ENCODE peak calls at places on chromosomes 16 and 17, in nine cellular contexts. One of them, this sample, is unnamed.
A peak's percentile ranks its signal among the peaks of the same experiment; 100 is the strongest.

GRCh38 chr17:17940451-17940911 is 31.7 kb downstream of the TOM1L2 start:
- DNase-seq in heart right ventricle: no peak
- DNase-seq in HTR-8/SVneo: peak; percentile 81
- DNase-seq in stimulated activated CD4-positive, alpha-beta T cell treated with anti-CD3 and anti-CD28 coated beads, Interleukin-4, amount 100 ng/mL, for 4 hours: no peak
- DNase-seq in activated CD8-positive, alpha-beta T cell treated with anti-CD3 and anti-CD28 coated beads, Interleukin-2, amount 10 ng/mL, durations not matched to agents 7 days and 5 days: no peak
- DNase-seq in AG08395: peak; percentile 47
- DNase-seq in NCI-H2081: no peak
- DNase-seq in NCI-H1930: no peak
- DNase-seq in activated T-helper 1 cell treated with Interleukin-2 at 50 U/mL for 16 hours: no peak
- DNase-seq in this sample: no peak

GRCh38 chr17:79843917-79844815 is 4.9 kb upstream of the CBX4 start:
- DNase-seq in heart right ventricle: peak; percentile 78
- DNase-seq in HTR-8/SVneo: peak; percentile 57
- DNase-seq in stimulated activated CD4-positive, alpha-beta T cell treated with anti-CD3 and anti-CD28 coated beads, Interleukin-4, amount 100 ng/mL, for 4 hours: no peak
- DNase-seq in activated CD8-positive, alpha-beta T cell treated with anti-CD3 and anti-CD28 coated beads, Interleukin-2, amount 10 ng/mL, durations not matched to agents 7 days and 5 days: no peak
- DNase-seq in AG08395: peak; percentile 72
- DNase-seq in NCI-H2081: no peak
- DNase-seq in NCI-H1930: no peak
- DNase-seq in activated T-helper 1 cell treated with Interleukin-2 at 50 U/mL for 16 hours: no peak
- DNase-seq in this sample: no peak

GRCh38 chr16:66344533-66345145 is 21.9 kb upstream of the CDH5 start:
- DNase-seq in heart right ventricle: no peak
- DNase-seq in HTR-8/SVneo: peak; percentile 41
- DNase-seq in stimulated activated CD4-positive, alpha-beta T cell treated with anti-CD3 and anti-CD28 coated beads, Interleukin-4, amount 100 ng/mL, for 4 hours: no peak
- DNase-seq in activated CD8-positive, alpha-beta T cell treated with anti-CD3 and anti-CD28 coated beads, Interleukin-2, amount 10 ng/mL, durations not matched to agents 7 days and 5 days: peak; percentile 64
- DNase-seq in AG08395: peak; percentile 64
- DNase-seq in NCI-H2081: no peak
- DNase-seq in NCI-H1930: no peak
- DNase-seq in activated T-helper 1 cell treated with Interleukin-2 at 50 U/mL for 16 hours: no peak
- DNase-seq in this sample: no peak

GRCh38 chr16:84943620-84944019 is 67.7 kb downstream of the ZDHHC7 start:
- DNase-seq in heart right ventricle: no peak
- DNase-seq in HTR-8/SVneo: no peak
- DNase-seq in stimulated activated CD4-positive, alpha-beta T cell treated with anti-CD3 and anti-CD28 coated beads, Interleukin-4, amount 100 ng/mL, for 4 hours: no peak
- DNase-seq in activated CD8-positive, alpha-beta T cell treated with anti-CD3 and anti-CD28 coated beads, Interleukin-2, amount 10 ng/mL, durations not matched to agents 7 days and 5 days: no peak
- DNase-seq in AG08395: no peak
- DNase-seq in NCI-H2081: no peak
- DNase-seq in NCI-H1930: no peak
- DNase-seq in activated T-helper 1 cell treated with Interleukin-2 at 50 U/mL for 16 hours: no peak
- DNase-seq in this sample: no peak

GRCh38 chr17:68450391-68450790 is 6.9 kb downstream of the WIPI1 start:
- DNase-seq in heart right ventricle: no peak
- DNase-seq in HTR-8/SVneo: no peak
- DNase-seq in stimulated activated CD4-positive, alpha-beta T cell treated with anti-CD3 and anti-CD28 coated beads, Interleukin-4, amount 100 ng/mL, for 4 hours: no peak
- DNase-seq in activated CD8-positive, alpha-beta T cell treated with anti-CD3 and anti-CD28 coated beads, Interleukin-2, amount 10 ng/mL, durations not matched to agents 7 days and 5 days: no peak
- DNase-seq in AG08395: no peak
- DNase-seq in NCI-H2081: no peak
- DNase-seq in NCI-H1930: no peak
- DNase-seq in activated T-helper 1 cell treated with Interleukin-2 at 50 U/mL for 16 hours: no peak
- DNase-seq in this sample: no peak

GRCh38 chr17:38743556-38744171 is 4.5 kb downstream of the PCGF2 start:
- DNase-seq in heart right ventricle: no peak
- DNase-seq in HTR-8/SVneo: no peak
- DNase-seq in stimulated activated CD4-positive, alpha-beta T cell treated with anti-CD3 and anti-CD28 coated beads, Interleukin-4, amount 100 ng/mL, for 4 hours: no peak
- DNase-seq in activated CD8-positive, alpha-beta T cell treated with anti-CD3 and anti-CD28 coated beads, Interleukin-2, amount 10 ng/mL, durations not matched to agents 7 days and 5 days: no peak
- DNase-seq in AG08395: no peak
- DNase-seq in NCI-H2081: peak; percentile 73
- DNase-seq in NCI-H1930: no peak
- DNase-seq in activated T-helper 1 cell treated with Interleukin-2 at 50 U/mL for 16 hours: no peak
- DNase-seq in this sample: no peak

GRCh38 chr17:62625184-62625869 is 2.1 kb upstream of the MRC2 start:
- DNase-seq in heart right ventricle: no peak
- DNase-seq in HTR-8/SVneo: no peak
- DNase-seq in stimulated activated CD4-positive, alpha-beta T cell treated with anti-CD3 and anti-CD28 coated beads, Interleukin-4, amount 100 ng/mL, for 4 hours: no peak
- DNase-seq in activated CD8-positive, alpha-beta T cell treated with anti-CD3 and anti-CD28 coated beads, Interleukin-2, amount 10 ng/mL, durations not matched to agents 7 days and 5 days: no peak
- DNase-seq in AG08395: no peak
- DNase-seq in NCI-H2081: no peak
- DNase-seq in NCI-H1930: no peak
- DNase-seq in activated T-helper 1 cell treated with Interleukin-2 at 50 U/mL for 16 hours: no peak
- DNase-seq in this sample: no peak

GRCh38 chr16:77540656-77541055 is 105.8 kb upstream of the ADAMTS18 start:
- DNase-seq in heart right ventricle: no peak
- DNase-seq in HTR-8/SVneo: no peak
- DNase-seq in stimulated activated CD4-positive, alpha-beta T cell treated with anti-CD3 and anti-CD28 coated beads, Interleukin-4, amount 100 ng/mL, for 4 hours: no peak
- DNase-seq in activated CD8-positive, alpha-beta T cell treated with anti-CD3 and anti-CD28 coated beads, Interleukin-2, amount 10 ng/mL, durations not matched to agents 7 days and 5 days: no peak
- DNase-seq in AG08395: peak; percentile 80
- DNase-seq in NCI-H2081: no peak
- DNase-seq in NCI-H1930: no peak
- DNase-seq in activated T-helper 1 cell treated with Interleukin-2 at 50 U/mL for 16 hours: no peak
- DNase-seq in this sample: no peak

GRCh38 chr17:17567631-17568030 is 23.9 kb downstream of the PEMT start:
- DNase-seq in heart right ventricle: peak; percentile 73
- DNase-seq in HTR-8/SVneo: no peak
- DNase-seq in stimulated activated CD4-positive, alpha-beta T cell treated with anti-CD3 and anti-CD28 coated beads, Interleukin-4, amount 100 ng/mL, for 4 hours: no peak
- DNase-seq in activated CD8-positive, alpha-beta T cell treated with anti-CD3 and anti-CD28 coated beads, Interleukin-2, amount 10 ng/mL, durations not matched to agents 7 days and 5 days: no peak
- DNase-seq in AG08395: no peak
- DNase-seq in NCI-H2081: no peak
- DNase-seq in NCI-H1930: no peak
- DNase-seq in activated T-helper 1 cell treated with Interleukin-2 at 50 U/mL for 16 hours: no peak
- DNase-seq in this sample: no peak

GRCh38 chr17:44502598-44503079 is 567 bp downstream of the GPATCH8 start:
- DNase-seq in heart right ventricle: no peak
- DNase-seq in HTR-8/SVneo: no peak
- DNase-seq in stimulated activated CD4-positive, alpha-beta T cell treated with anti-CD3 and anti-CD28 coated beads, Interleukin-4, amount 100 ng/mL, for 4 hours: no peak
- DNase-seq in activated CD8-positive, alpha-beta T cell treated with anti-CD3 and anti-CD28 coated beads, Interleukin-2, amount 10 ng/mL, durations not matched to agents 7 days and 5 days: no peak
- DNase-seq in AG08395: no peak
- DNase-seq in NCI-H2081: no peak
- DNase-seq in NCI-H1930: no peak
- DNase-seq in activated T-helper 1 cell treated with Interleukin-2 at 50 U/mL for 16 hours: no peak
- DNase-seq in this sample: no peak

GRCh38 chr17:49766918-49767530 is 3.1 kb upstream of the FAM117A start:
- DNase-seq in heart right ventricle: no peak
- DNase-seq in HTR-8/SVneo: no peak
- DNase-seq in stimulated activated CD4-positive, alpha-beta T cell treated with anti-CD3 and anti-CD28 coated beads, Interleukin-4, amount 100 ng/mL, for 4 hours: no peak
- DNase-seq in activated CD8-positive, alpha-beta T cell treated with anti-CD3 and anti-CD28 coated beads, Interleukin-2, amount 10 ng/mL, durations not matched to agents 7 days and 5 days: no peak
- DNase-seq in AG08395: no peak
- DNase-seq in NCI-H2081: no peak
- DNase-seq in NCI-H1930: no peak
- DNase-seq in activated T-helper 1 cell treated with Interleukin-2 at 50 U/mL for 16 hours: no peak
- DNase-seq in this sample: no peak

GRCh38 chr17:34300652-34301390 is 15.3 kb downstream of the CCL11 start:
- DNase-seq in heart right ventricle: no peak
- DNase-seq in HTR-8/SVneo: no peak
- DNase-seq in stimulated activated CD4-positive, alpha-beta T cell treated with anti-CD3 and anti-CD28 coated beads, Interleukin-4, amount 100 ng/mL, for 4 hours: no peak
- DNase-seq in activated CD8-positive, alpha-beta T cell treated with anti-CD3 and anti-CD28 coated beads, Interleukin-2, amount 10 ng/mL, durations not matched to agents 7 days and 5 days: no peak
- DNase-seq in AG08395: peak; percentile 64
- DNase-seq in NCI-H2081: no peak
- DNase-seq in NCI-H1930: no peak
- DNase-seq in activated T-helper 1 cell treated with Interleukin-2 at 50 U/mL for 16 hours: no peak
- DNase-seq in this sample: no peak

GRCh38 chr16:89174055-89174827 is 2.7 kb downstream of the CDH15 start:
- DNase-seq in heart right ventricle: no peak
- DNase-seq in HTR-8/SVneo: no peak
- DNase-seq in stimulated activated CD4-positive, alpha-beta T cell treated with anti-CD3 and anti-CD28 coated beads, Interleukin-4, amount 100 ng/mL, for 4 hours: no peak
- DNase-seq in activated CD8-positive, alpha-beta T cell treated with anti-CD3 and anti-CD28 coated beads, Interleukin-2, amount 10 ng/mL, durations not matched to agents 7 days and 5 days: no peak
- DNase-seq in AG08395: no peak
- DNase-seq in NCI-H2081: no peak
- DNase-seq in NCI-H1930: no peak
- DNase-seq in activated T-helper 1 cell treated with Interleukin-2 at 50 U/mL for 16 hours: no peak
- DNase-seq in this sample: no peak

GRCh38 chr17:42760652-42761581 is at the start of gene RAMP2:
- DNase-seq in heart right ventricle: peak; percentile 55
- DNase-seq in HTR-8/SVneo: no peak
- DNase-seq in stimulated activated CD4-positive, alpha-beta T cell treated with anti-CD3 and anti-CD28 coated beads, Interleukin-4, amount 100 ng/mL, for 4 hours: no peak
- DNase-seq in activated CD8-positive, alpha-beta T cell treated with anti-CD3 and anti-CD28 coated beads, Interleukin-2, amount 10 ng/mL, durations not matched to agents 7 days and 5 days: no peak
- DNase-seq in AG08395: no peak
- DNase-seq in NCI-H2081: no peak
- DNase-seq in NCI-H1930: no peak
- DNase-seq in activated T-helper 1 cell treated with Interleukin-2 at 50 U/mL for 16 hours: no peak
- DNase-seq in this sample: no peak

GRCh38 chr16:57276596-57276995 is 7.9 kb downstream of the PLLP start:
- DNase-seq in heart right ventricle: no peak
- DNase-seq in HTR-8/SVneo: no peak
- DNase-seq in stimulated activated CD4-positive, alpha-beta T cell treated with anti-CD3 and anti-CD28 coated beads, Interleukin-4, amount 100 ng/mL, for 4 hours: no peak
- DNase-seq in activated CD8-positive, alpha-beta T cell treated with anti-CD3 and anti-CD28 coated beads, Interleukin-2, amount 10 ng/mL, durations not matched to agents 7 days and 5 days: no peak
- DNase-seq in AG08395: no peak
- DNase-seq in NCI-H2081: no peak
- DNase-seq in NCI-H1930: no peak
- DNase-seq in activated T-helper 1 cell treated with Interleukin-2 at 50 U/mL for 16 hours: no peak
- DNase-seq in this sample: no peak

GRCh38 chr16:88804552-88805339 is 1.2 kb downstream of the CDT1 start:
- DNase-seq in heart right ventricle: no peak
- DNase-seq in HTR-8/SVneo: no peak
- DNase-seq in stimulated activated CD4-positive, alpha-beta T cell treated with anti-CD3 and anti-CD28 coated beads, Interleukin-4, amount 100 ng/mL, for 4 hours: no peak
- DNase-seq in activated CD8-positive, alpha-beta T cell treated with anti-CD3 and anti-CD28 coated beads, Interleukin-2, amount 10 ng/mL, durations not matched to agents 7 days and 5 days: peak; percentile 67
- DNase-seq in AG08395: no peak
- DNase-seq in NCI-H2081: peak; percentile 35
- DNase-seq in NCI-H1930: no peak
- DNase-seq in activated T-helper 1 cell treated with Interleukin-2 at 50 U/mL for 16 hours: no peak
- DNase-seq in this sample: no peak

GRCh38 chr17:49454050-49454449 is 39.4 kb upstream of the PHB1 start:
- DNase-seq in heart right ventricle: no peak
- DNase-seq in HTR-8/SVneo: no peak
- DNase-seq in stimulated activated CD4-positive, alpha-beta T cell treated with anti-CD3 and anti-CD28 coated beads, Interleukin-4, amount 100 ng/mL, for 4 hours: no peak
- DNase-seq in activated CD8-positive, alpha-beta T cell treated with anti-CD3 and anti-CD28 coated beads, Interleukin-2, amount 10 ng/mL, durations not matched to agents 7 days and 5 days: no peak
- DNase-seq in AG08395: peak; percentile 66
- DNase-seq in NCI-H2081: no peak
- DNase-seq in NCI-H1930: no peak
- DNase-seq in activated T-helper 1 cell treated with Interleukin-2 at 50 U/mL for 16 hours: no peak
- DNase-seq in this sample: no peak

GRCh38 chr17:44556114-44556853 is 1.0 kb upstream of the FZD2 start:
- DNase-seq in heart right ventricle: peak; percentile 18
- DNase-seq in HTR-8/SVneo: peak; percentile 80
- DNase-seq in stimulated activated CD4-positive, alpha-beta T cell treated with anti-CD3 and anti-CD28 coated beads, Interleukin-4, amount 100 ng/mL, for 4 hours: no peak
- DNase-seq in activated CD8-positive, alpha-beta T cell treated with anti-CD3 and anti-CD28 coated beads, Interleukin-2, amount 10 ng/mL, durations not matched to agents 7 days and 5 days: peak; percentile 46
- DNase-seq in AG08395: peak; percentile 70
- DNase-seq in NCI-H2081: peak; percentile 44
- DNase-seq in NCI-H1930: no peak
- DNase-seq in activated T-helper 1 cell treated with Interleukin-2 at 50 U/mL for 16 hours: no peak
- DNase-seq in this sample: peak; percentile 30

GRCh38 chr17:58284613-58285421 is 4.1 kb upstream of the MPO start:
- DNase-seq in heart right ventricle: no peak
- DNase-seq in HTR-8/SVneo: no peak
- DNase-seq in stimulated activated CD4-positive, alpha-beta T cell treated with anti-CD3 and anti-CD28 coated beads, Interleukin-4, amount 100 ng/mL, for 4 hours: no peak
- DNase-seq in activated CD8-positive, alpha-beta T cell treated with anti-CD3 and anti-CD28 coated beads, Interleukin-2, amount 10 ng/mL, durations not matched to agents 7 days and 5 days: peak; percentile 11
- DNase-seq in AG08395: no peak
- DNase-seq in NCI-H2081: no peak
- DNase-seq in NCI-H1930: no peak
- DNase-seq in activated T-helper 1 cell treated with Interleukin-2 at 50 U/mL for 16 hours: no peak
- DNase-seq in this sample: no peak

GRCh38 chr16:47695746-47696145 is 234.6 kb downstream of the PHKB start:
- DNase-seq in heart right ventricle: no peak
- DNase-seq in HTR-8/SVneo: no peak
- DNase-seq in stimulated activated CD4-positive, alpha-beta T cell treated with anti-CD3 and anti-CD28 coated beads, Interleukin-4, amount 100 ng/mL, for 4 hours: no peak
- DNase-seq in activated CD8-positive, alpha-beta T cell treated with anti-CD3 and anti-CD28 coated beads, Interleukin-2, amount 10 ng/mL, durations not matched to agents 7 days and 5 days: no peak
- DNase-seq in AG08395: no peak
- DNase-seq in NCI-H2081: no peak
- DNase-seq in NCI-H1930: no peak
- DNase-seq in activated T-helper 1 cell treated with Interleukin-2 at 50 U/mL for 16 hours: no peak
- DNase-seq in this sample: no peak

GRCh38 chr17:42378597-42379594 is 9.3 kb downstream of the STAT3 start:
- DNase-seq in heart right ventricle: no peak
- DNase-seq in HTR-8/SVneo: no peak
- DNase-seq in stimulated activated CD4-positive, alpha-beta T cell treated with anti-CD3 and anti-CD28 coated beads, Interleukin-4, amount 100 ng/mL, for 4 hours: no peak
- DNase-seq in activated CD8-positive, alpha-beta T cell treated with anti-CD3 and anti-CD28 coated beads, Interleukin-2, amount 10 ng/mL, durations not matched to agents 7 days and 5 days: no peak
- DNase-seq in AG08395: peak; percentile 40
- DNase-seq in NCI-H2081: no peak
- DNase-seq in NCI-H1930: no peak
- DNase-seq in activated T-helper 1 cell treated with Interleukin-2 at 50 U/mL for 16 hours: no peak
- DNase-seq in this sample: no peak

GRCh38 chr16:4314532-4315184 is 1.2 kb upstream of the GLIS2 start:
- DNase-seq in heart right ventricle: no peak
- DNase-seq in HTR-8/SVneo: peak; percentile 26
- DNase-seq in stimulated activated CD4-positive, alpha-beta T cell treated with anti-CD3 and anti-CD28 coated beads, Interleukin-4, amount 100 ng/mL, for 4 hours: peak; percentile 19
- DNase-seq in activated CD8-positive, alpha-beta T cell treated with anti-CD3 and anti-CD28 coated beads, Interleukin-2, amount 10 ng/mL, durations not matched to agents 7 days and 5 days: peak; percentile 38
- DNase-seq in AG08395: peak; percentile 47
- DNase-seq in NCI-H2081: no peak
- DNase-seq in NCI-H1930: peak; percentile 72
- DNase-seq in activated T-helper 1 cell treated with Interleukin-2 at 50 U/mL for 16 hours: no peak
- DNase-seq in this sample: no peak